ENCODE peak calls at places on chromosomes 5 and 9, in six cellular contexts. K is effector memory CD4-positive, alpha-beta T cell; W is ovary; O is HFF-Myc; Q is cardiac fibroblast; Y is bronchial epithelial cell. X is an unnamed sample.
A peak's percentile ranks its signal among the peaks of the same experiment; 100 is the strongest.

GRCh38 chr5:163724305-163724704 is 218.9 kb downstream of the MAT2B start:
- DNase-seq in O (no peak), Y (no peak), Q (no peak), K (no peak), W (no peak), X (no peak)

GRCh38 chr5:116772152-116772501 is 197.5 kb upstream of the SEMA6A start:
- DNase-seq in O (no peak), K (no peak), Y (no peak), W (no peak), Q (no peak), X (no peak)

GRCh38 chr5:79642210-79642609 is 30.0 kb downstream of the TENT2 start:
- DNase-seq in K (no peak), Q (no peak), W (no peak), O (no peak), Y (no peak), X (no peak)

GRCh38 chr9:69476797-69477196 is 151.8 kb downstream of the ENTREP1 start:
- DNase-seq in W (no peak), Q (no peak), O (no peak), K (no peak), Y (no peak), X (no peak)

GRCh38 chr5:171478946-171479775 is 59.7 kb downstream of the FGF18 start:
- DNase-seq in W (no peak), K (no peak), Q (no peak), Y (no peak), O (no peak), X (no peak)

GRCh38 chr5:1436036-1436435 is 9.2 kb downstream of the SLC6A3 start:
- DNase-seq in Y (no peak), W (no peak), Q (no peak), O (no peak), K (no peak), X (no peak)

GRCh38 chr5:132824426-132824825 is 6.0 kb downstream of the SHROOM1 start:
- DNase-seq in Y (no peak), W (no peak), K (no peak), Q (no peak), O (no peak), X (no peak)

GRCh38 chr9:77708416-77708815 is 60.3 kb upstream of the GNA14 start:
- DNase-seq in K (no peak), Q (peak; percentile 37), O (no peak), Y (peak; percentile 38), W (no peak), X (no peak)

GRCh38 chr5:137486707-137487106 is 12.4 kb downstream of the SPOCK1 start:
- DNase-seq in O (no peak), Q (peak; percentile 63), Y (peak; percentile 38), W (no peak), K (no peak), X (no peak)

GRCh38 chr5:15463231-15463630 is 36.7 kb upstream of the FBXL7 start:
- DNase-seq in Q (peak; percentile 55), Y (peak; percentile 29), W (no peak), K (no peak), O (no peak), X (peak; percentile 4)

GRCh38 chr5:72472666-72473422 is 34.4 kb downstream of the ZNF366 start:
- DNase-seq in W (no peak), O (no peak), Q (peak; percentile 52), K (no peak), Y (no peak), X (no peak)

GRCh38 chr9:113454914-113455761 is 8.4 kb upstream of the RGS3 start:
- DNase-seq in Y (peak; percentile 77), K (no peak), O (peak; percentile 36), Q (peak; percentile 94), W (peak; percentile 67), X (peak; percentile 54)

GRCh38 chr5:142326480-142326938 is 1.7 kb upstream of the SPRY4 start:
- DNase-seq in W (no peak), K (no peak), Y (no peak), Q (no peak), O (no peak), X (no peak)

GRCh38 chr9:20649381-20649780 is 27.1 kb upstream of the MLLT3 start:
- DNase-seq in Q (peak; percentile 9), Y (peak; percentile 12), K (no peak), W (no peak), O (no peak), X (peak; percentile 21)

GRCh38 chr5:32147959-32148358 is 26.2 kb downstream of the GOLPH3 start:
- DNase-seq in K (no peak), W (no peak), Y (no peak), O (no peak), Q (no peak), X (no peak)

GRCh38 chr9:133506653-133507038 is 18.1 kb downstream of the MYMK start:
- DNase-seq in O (peak; percentile 37), K (no peak), Q (peak; percentile 90), Y (no peak), W (peak; percentile 80), X (no peak)

GRCh38 chr5:96702503-96703383 is 40.6 kb downstream of the CAST start:
- DNase-seq in Q (peak; percentile 97), O (peak; percentile 66), Y (peak; percentile 92), W (peak; percentile 98), K (peak; percentile 82), X (peak; percentile 95)

DNA sequence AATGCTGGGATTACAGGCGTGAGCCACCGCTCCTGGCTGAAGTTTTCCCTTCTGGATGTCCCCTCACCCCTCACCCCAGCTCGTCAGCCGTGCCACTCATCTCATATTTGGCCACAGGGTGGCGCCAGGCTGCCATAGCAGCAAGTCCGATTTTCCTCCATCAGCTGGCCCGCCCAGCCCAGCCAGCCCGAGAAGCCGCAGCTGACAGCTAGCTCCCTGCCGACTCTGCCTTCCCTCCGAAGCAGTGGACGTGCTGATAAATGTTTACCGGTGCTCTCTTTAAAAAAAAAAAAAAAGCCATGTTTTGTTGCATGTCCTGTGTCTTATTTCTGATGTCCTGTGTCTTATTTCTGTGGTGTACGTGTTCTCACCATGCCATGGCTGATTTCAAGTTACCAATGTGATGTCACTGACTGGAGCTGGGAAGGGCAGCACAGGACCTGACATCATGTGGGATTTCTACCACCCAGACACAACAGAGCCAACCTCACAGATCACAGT is 58.3 kb downstream of the PFDN1 start:
- DNase-seq in Y (peak; percentile 68), K (peak; percentile 38), W (peak; percentile 90), Q (peak; percentile 95), O (peak; percentile 45), X (peak; percentile 92)
- H3K4me3 ChIP-seq in Y (no peak overlapping the region), K (no peak overlapping the region), W (no peak overlapping the region), Q (no peak overlapping the region), O (no peak overlapping the region), X (no peak overlapping the region)

DNA sequence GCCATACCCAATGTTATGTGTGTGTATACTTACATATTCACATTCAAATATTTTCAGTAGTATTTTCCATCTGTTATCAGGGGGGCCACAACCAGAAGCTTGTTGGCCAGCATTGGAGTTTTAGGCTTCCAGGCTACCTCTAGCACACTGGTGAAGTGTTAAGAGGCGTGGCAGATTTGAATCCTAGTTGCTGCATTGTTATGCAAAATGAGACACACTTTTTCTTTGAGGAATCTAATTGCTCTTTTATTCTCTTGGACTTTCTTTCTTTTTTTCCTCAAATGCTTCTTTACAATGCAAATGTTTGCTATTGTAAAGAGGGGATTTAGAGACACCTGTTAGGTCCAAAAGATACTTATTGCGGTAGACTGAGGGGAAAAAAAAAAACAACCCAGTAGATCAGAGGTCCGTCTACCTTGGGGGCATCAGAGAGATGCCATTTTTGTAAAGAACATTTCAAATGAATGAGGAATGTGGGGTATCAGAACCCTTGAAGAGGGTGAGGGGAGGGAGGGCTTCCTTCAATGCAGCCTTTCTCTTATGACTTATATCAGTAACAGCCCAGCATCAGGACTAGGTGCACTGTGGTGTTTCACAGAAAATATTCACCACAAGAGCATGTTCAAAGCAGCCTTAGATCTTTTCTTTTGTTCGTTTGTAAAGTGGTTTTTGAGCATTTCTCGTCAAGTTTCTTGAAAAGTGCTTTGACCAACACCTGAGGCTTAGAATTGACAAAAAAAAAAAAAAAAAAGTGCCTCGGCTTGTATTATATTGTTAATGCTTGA is 3.8 kb downstream of the SMARCA2 start:
- DNase-seq in Q (no peak), Y (peak; percentile 26), W (no peak), K (no peak), O (no peak), X (no peak)
- H3K4me3 ChIP-seq in Q (peak overlapping the region; percentile 71), Y (peak overlapping the region; percentile 87), W (peak overlapping the region; percentile 69), K (peak overlapping the region; percentile 92), O (peak overlapping the region; percentile 86), X (peak overlapping the region; percentile 85)

DNA sequence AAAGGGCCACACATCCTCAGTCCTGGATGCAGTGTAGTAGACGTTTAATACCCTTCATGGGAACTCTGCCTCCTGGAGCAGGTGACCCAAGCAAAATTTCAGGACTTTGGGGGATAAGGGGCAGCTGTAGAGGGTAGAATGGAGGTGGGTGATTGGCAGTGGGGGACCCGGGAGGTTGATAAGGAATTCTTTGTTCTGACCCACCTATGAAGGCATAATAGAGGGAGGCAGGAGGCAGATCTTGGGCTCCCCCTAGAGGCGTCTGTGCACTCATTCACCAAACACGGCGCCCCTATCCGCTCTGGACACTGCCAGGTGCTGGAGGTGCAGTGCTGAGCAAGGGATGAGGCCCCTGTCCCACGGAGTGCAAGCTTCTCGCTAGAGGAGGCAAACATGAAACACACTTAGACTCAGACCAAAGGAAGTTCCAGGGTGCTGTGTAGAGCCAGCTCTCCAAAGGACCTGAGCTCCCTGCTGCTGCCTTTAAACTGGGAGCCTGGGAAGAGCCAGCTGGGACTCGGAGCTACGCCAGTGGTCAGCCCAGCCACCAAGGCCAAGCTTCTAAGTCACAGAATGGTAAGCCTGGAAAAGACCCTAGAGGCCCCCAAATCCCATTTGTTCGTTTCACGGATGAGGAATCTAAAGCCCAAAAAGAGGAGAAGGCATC is 7.7 kb downstream of the IL17B start:
- DNase-seq in W (peak; percentile 52), Q (peak; percentile 64), K (peak; percentile 36), Y (peak; percentile 46), O (no peak), X (peak; percentile 64)
- H3K4me3 ChIP-seq in W (no peak overlapping the region), Q (no peak overlapping the region), K (no peak overlapping the region), Y (no peak overlapping the region), O (no peak overlapping the region), X (no peak overlapping the region)

DNA sequence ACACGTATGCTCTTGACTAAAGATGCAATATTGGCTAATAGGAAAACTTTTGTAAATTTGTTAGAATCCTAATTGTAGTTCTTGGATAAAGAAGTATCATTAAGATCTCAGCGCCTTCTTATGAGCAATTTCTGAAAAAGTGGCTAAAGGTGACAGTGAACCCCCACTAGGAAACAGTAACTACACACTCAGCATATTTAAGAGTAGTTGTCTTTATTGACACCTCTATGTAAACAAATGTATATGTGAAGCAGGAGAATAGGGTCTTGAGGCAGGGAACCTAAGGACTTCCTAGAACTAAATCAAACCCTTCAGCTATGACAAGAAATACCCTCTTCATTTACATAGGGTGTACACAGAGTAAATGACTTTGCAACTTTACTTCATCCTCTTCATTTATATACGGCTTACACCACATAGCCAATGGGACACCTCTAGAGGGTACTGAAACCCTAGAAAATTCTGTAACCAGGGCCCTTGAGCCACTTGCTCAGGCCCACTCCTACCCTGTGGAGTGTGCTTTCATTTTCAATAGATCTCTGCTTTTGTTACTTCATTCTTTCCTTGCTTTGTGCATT is 2.8 kb downstream of the NIPSNAP3A start:
- DNase-seq in K (no peak), W (no peak), Q (no peak), O (no peak), Y (no peak), X (no peak)
- H3K4me3 ChIP-seq in K (no peak overlapping the region), W (no peak overlapping the region), Q (no peak overlapping the region), O (no peak overlapping the region), Y (no peak overlapping the region), X (no peak overlapping the region)

X was measured in A673.